ENCODE peak calls at places on chromosome 21, in seven cellular contexts. I is GM12865, X is astrocyte of the spinal cord, Y is neural progenitor cell, G is stomach, D is IMR-90, C is dorsolateral prefrontal cortex. T is an unnamed sample.

GRCh38 chr21:31293986-31294385 is 50.1 kb downstream of the TIAM1 start:
- DNase-seq in I (no peak), X (peak), Y (no peak), G (no peak), D (peak), C (no peak), T (peak)

GRCh38 chr21:30434033-30434631 is 4.1 kb downstream of the KRTAP13-4 start:
- DNase-seq in I (peak), X (peak), Y (peak), G (peak), D (no peak), C (no peak), T (no peak)

GRCh38 chr21:16587141-16587570 is 857.4 kb downstream of the USP25 start:
- DNase-seq in I (no peak), X (peak), Y (no peak), G (peak), D (peak), C (peak), T (no peak)

GRCh38 chr21:15174923-15175322 is 110.1 kb upstream of the NRIP1 start:
- DNase-seq in I (no peak), X (no peak), Y (no peak), G (no peak), D (no peak), C (no peak), T (no peak)

GRCh38 chr21:42263591-42264131 is 44.7 kb downstream of the ABCG1 start:
- DNase-seq in I (no peak), X (no peak), Y (peak), G (no peak), D (no peak), C (no peak), T (no peak)

GRCh38 chr21:42373181-42373907 is 7.0 kb upstream of the TFF1 start:
- DNase-seq in I (no peak), X (no peak), Y (no peak), G (no peak), D (no peak), C (no peak), T (no peak)

GRCh38 chr21:34185051-34185750 is 111.8 kb downstream of the MRPS6 start:
- DNase-seq in I (no peak), X (no peak), Y (peak), G (no peak), D (no peak), C (no peak), T (no peak)

GRCh38 chr21:40453183-40453582 is 393.8 kb downstream of the DSCAM start:
- DNase-seq in I (no peak), X (no peak), Y (no peak), G (no peak), D (no peak), C (no peak), T (no peak)

GRCh38 chr21:16082038-16082816 is 352.4 kb downstream of the USP25 start:
- DNase-seq in I (peak), X (peak), Y (peak), G (no peak), D (peak), C (no peak), T (no peak)

GRCh38 chr21:42690586-42690985 is 37.2 kb downstream of the PDE9A start:
- DNase-seq in I (no peak), X (no peak), Y (no peak), G (no peak), D (no peak), C (no peak), T (no peak)

GRCh38 chr21:43290529-43291346 is 121.9 kb downstream of the CRYAA start:
- DNase-seq in I (peak), X (no peak), Y (peak), G (no peak), D (no peak), C (peak), T (no peak)

GRCh38 chr21:15272171-15272570 is 207.4 kb upstream of the NRIP1 start:
- DNase-seq in I (no peak), X (no peak), Y (no peak), G (no peak), D (no peak), C (no peak), T (no peak)

GRCh38 chr21:16279658-16280581 is 550.1 kb downstream of the USP25 start:
- DNase-seq in I (no peak), X (peak), Y (peak), G (no peak), D (peak), C (peak), T (peak)

GRCh38 chr21:16159971-16160350 is 430.2 kb downstream of the USP25 start:
- DNase-seq in I (no peak), X (no peak), Y (no peak), G (no peak), D (no peak), C (no peak), T (no peak)

GRCh38 chr21:15722591-15723324 is 7.0 kb upstream of the USP25 start:
- DNase-seq in I (no peak), X (no peak), Y (no peak), G (peak), D (no peak), C (no peak), T (no peak)

DNA sequence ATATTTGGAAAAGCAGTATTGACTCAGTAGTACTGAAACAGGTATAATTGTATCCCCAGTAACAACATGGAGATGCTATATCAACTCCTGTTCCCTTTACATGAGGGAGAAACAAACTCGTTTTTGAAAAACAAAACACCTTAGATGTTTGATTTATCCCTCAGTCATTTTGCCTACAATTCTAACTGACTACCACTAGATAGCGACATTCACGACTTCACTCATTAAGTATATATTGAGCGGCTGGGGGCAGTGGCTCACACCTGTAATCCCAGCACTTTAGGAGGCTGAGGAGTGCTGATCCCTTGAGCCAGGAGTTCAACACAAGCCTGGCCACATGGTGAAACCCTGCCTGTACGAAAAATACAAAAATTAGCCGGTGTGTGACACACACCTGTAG is 83.3 kb downstream of the CYYR1 start:
- DNase-seq in I (no peak), X (no peak), Y (no peak), G (no peak), D (no peak), C (no peak), T (no peak)
- TF ChIP-seq CTCF in I (no peak), X (no peak), Y (peak), G (no peak), D (no peak), C (no peak), T (no peak)

GRCh38 chr21:39388811-39389155 is 39.9 kb upstream of the HMGN1 start:
- DNase-seq in I (no peak), X (no peak), Y (no peak), G (no peak), D (no peak), C (no peak), T (no peak)
- H3K4me3 ChIP-seq in I (no peak), X (no peak), Y (peak), G (peak), D (no peak), C (peak), T (peak)

GRCh38 chr21:37909936-37910335 is 6.3 kb downstream of the KCNJ6 start:
- DNase-seq in I (no peak), X (no peak), Y (peak), G (no peak), D (no peak), C (no peak), T (no peak)
- TF ChIP-seq CTCF in I (no peak), X (no peak), Y (peak), G (no peak), D (no peak), C (no peak), T (no peak)

GRCh38 chr21:45482899-45483821 is 59.1 kb downstream of the SLC19A1 start:
- DNase-seq in I (no peak), X (no peak), Y (no peak), G (no peak), D (no peak), C (no peak), T (no peak)
- H3K4me3 ChIP-seq in I (no peak), X (no peak), Y (no peak), G (peak), D (no peak), C (no peak), T (no peak)

GRCh38 chr21:45054162-45054926 is 20.0 kb upstream of the ADARB1 start:
- DNase-seq in I (no peak), X (no peak), Y (no peak), G (no peak), D (no peak), C (no peak), T (no peak)
- TF ChIP-seq CTCF in I (no peak), X (no peak), Y (no peak), G (no peak), D (no peak), C (no peak), T (no peak)

GRCh38 chr21:33071878-33072306 is 2.0 kb downstream of the OLIG1 start:
- DNase-seq in I (no peak), X (peak), Y (peak), G (no peak), D (peak), C (no peak), T (no peak)
- H3K4me3 ChIP-seq in I (peak), X (peak), Y (peak), G (peak), D (peak), C (peak), T (peak)